ENCODE peak calls at places on chromosomes 7 and 10, in seven cellular contexts. J is astrocyte; M is cardiac muscle cell; B is neural progenitor cell; G is upper lobe of right lung; T is CD8-positive, alpha-beta memory T cell; L is gastrocnemius medialis. V is an unnamed sample.

GRCh38 chr7:101913876-101914275 is 96.5 kb downstream of the CUX1 start:
- DNase-seq in J (peak; percentile 48), M (peak; percentile 87), B (no peak), T (no peak), L (no peak), G (no peak), V (no peak)

GRCh38 chr7:30646154-30646553 is 36.1 kb downstream of the CRHR2 start:
- DNase-seq in T (no peak), J (no peak), M (no peak), G (no peak), L (no peak), B (no peak), V (no peak)

GRCh38 chr10:80173441-80173840 is 31.9 kb downstream of the ANXA11 start:
- DNase-seq in G (no peak), L (peak; percentile 54), M (no peak), J (no peak), T (no peak), B (no peak), V (no peak)

GRCh38 chr7:100053201-100053600 is 3.6 kb downstream of the ZSCAN21 start:
- DNase-seq in M (peak; percentile 78), G (no peak), J (peak; percentile 41), T (peak; percentile 27), B (peak; percentile 23), L (peak; percentile 25), V (no peak)

GRCh38 chr10:119313645-119314044 is 106.3 kb downstream of the GRK5 start:
- DNase-seq in B (no peak), J (no peak), T (peak; percentile 63), G (no peak), L (no peak), M (no peak), V (no peak)

GRCh38 chr7:92747041-92747835 is 89.1 kb downstream of the CDK6 start:
- DNase-seq in B (no peak), T (no peak), G (no peak), J (peak; percentile 60), L (no peak), M (no peak), V (no peak)

GRCh38 chr10:35000936-35001335 is 89.2 kb downstream of the CUL2 start:
- DNase-seq in L (no peak), B (no peak), G (no peak), M (peak; percentile 57), T (no peak), J (peak; percentile 70), V (no peak)

GRCh38 chr10:22451346-22451745 is 106.0 kb downstream of the SPAG6 start:
- DNase-seq in B (no peak), M (no peak), L (no peak), G (no peak), J (no peak), T (no peak), V (no peak)

GRCh38 chr7:100895956-100896742 is 461 bp upstream of the ACHE start:
- DNase-seq in G (peak; percentile 70), J (no peak), T (peak; percentile 40), M (no peak), L (no peak), B (peak; percentile 70), V (no peak)

GRCh38 chr10:43263551-43264323 is 3.1 kb downstream of the RASGEF1A start:
- DNase-seq in J (no peak), G (no peak), T (no peak), M (no peak), B (peak; percentile 42), L (no peak), V (no peak)

GRCh38 chr7:21717323-21717722 is 174.5 kb downstream of the DNAH11 start:
- DNase-seq in G (no peak), M (no peak), L (no peak), B (no peak), T (no peak), J (no peak), V (no peak)

GRCh38 chr10:130747946-130748345 is 563.6 kb downstream of the TCERG1L start:
- DNase-seq in J (no peak), M (no peak), G (peak; percentile 38), T (no peak), L (no peak), B (no peak), V (no peak)

GRCh38 chr7:138864667-138865066 is 66.7 kb upstream of the ATP6V0A4 start:
- DNase-seq in L (no peak), M (peak; percentile 86), T (no peak), B (no peak), J (peak; percentile 84), G (no peak), V (no peak)

GRCh38 chr10:11835061-11835460 is 11.9 kb downstream of the PROSER2 start:
- DNase-seq in J (no peak), G (no peak), M (no peak), B (no peak), T (no peak), L (no peak), V (no peak)
- H3K4me1 ChIP-seq in J (no peaks in the 10 kb centered on the region), G (peaks cover 16% of the 10 kb centered on the region), M (peaks cover 22% of the 10 kb centered on the region), B (no peaks in the 10 kb centered on the region), T (no peaks in the 10 kb centered on the region), L (no peaks in the 10 kb centered on the region), V (peaks cover 54% of the 10 kb centered on the region)

GRCh38 chr10:128875030-128875744 is 591.9 kb upstream of the MGMT start:
- DNase-seq in T (no peak), B (no peak), M (peak; percentile 33), J (no peak), L (no peak), G (no peak), V (no peak)
- H3K27ac ChIP-seq in T (no peak overlapping the region), B (no peak overlapping the region), M (no peak overlapping the region), J (no peak overlapping the region), L (peak overlapping the region; percentile 46), G (no peak overlapping the region), V (peak overlapping the region; percentile 60)

GRCh38 chr10:132627736-132628512 is 90.3 kb downstream of the INPP5A start:
- DNase-seq in J (peak; percentile 56), T (no peak), G (peak; percentile 68), M (peak; percentile 82), B (no peak), L (peak; percentile 47), V (peak; percentile 50)

GRCh38 chr10:132630666-132631347 is 93.2 kb downstream of the INPP5A start:
- DNase-seq in M (peak; percentile 57), T (no peak), G (no peak), L (peak; percentile 76), J (no peak), B (no peak), V (peak; percentile 53)

GRCh38 chr10:132630156-132630555 is 92.6 kb downstream of the INPP5A start:
- DNase-seq in T (no peak), L (no peak), M (no peak), J (no peak), G (no peak), B (no peak), V (no peak)

GRCh38 chr10:132631348-132631735 is 93.8 kb downstream of the INPP5A start:
- DNase-seq in M (peak; percentile 81), J (peak; percentile 16), G (peak; percentile 64), T (no peak), L (peak; percentile 83), B (no peak), V (no peak)

GRCh38 chr10:132628966-132629900 is 91.6 kb downstream of the INPP5A start:
- DNase-seq in G (peak; percentile 46), J (no peak), L (peak; percentile 59), M (no peak), B (no peak), T (no peak), V (peak; percentile 34)
- H3K4me1 ChIP-seq in G (peaks cover 64% of the 10 kb centered on the region), J (peaks cover 38% of the 10 kb centered on the region), L (peaks cover 77% of the 10 kb centered on the region), M (peaks cover 75% of the 10 kb centered on the region), B (no peaks in the 10 kb centered on the region), T (no peaks in the 10 kb centered on the region), V (no peaks in the 10 kb centered on the region)

DNA sequence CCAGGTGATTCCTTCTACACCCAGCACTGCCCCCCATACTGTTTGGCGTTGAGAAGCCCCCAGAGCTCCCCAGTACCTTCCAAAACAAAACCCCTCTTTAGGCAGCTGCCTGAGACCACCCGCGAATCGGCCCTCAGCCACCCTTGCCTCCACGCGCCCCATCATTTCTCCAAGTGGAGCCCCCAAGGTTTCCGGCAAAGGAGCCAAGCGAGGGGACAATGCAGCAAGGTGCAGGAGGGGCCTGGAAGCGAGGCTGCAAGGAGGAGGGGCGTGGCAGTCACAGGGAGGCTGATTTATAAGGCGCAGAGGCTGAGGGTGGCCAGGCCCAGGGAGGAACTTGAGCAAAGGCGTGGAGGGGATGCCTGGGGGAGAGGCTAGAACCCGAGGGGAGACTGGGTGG is 16.1 kb downstream of the SLC29A3 start:
- DNase-seq in B (no peak), M (no peak), L (no peak), J (no peak), G (no peak), T (no peak), V (no peak)
- H3K27ac ChIP-seq in B (no peak overlapping the region), M (no peak overlapping the region), L (no peak overlapping the region), J (no peak overlapping the region), G (no peak overlapping the region), T (no peak overlapping the region), V (no peak overlapping the region)

V was measured in RWPE2.